ENCODE peak calls at places on chromosomes 1 and 21, in four cellular contexts. R is body of pancreas, F is progenitor cell of endocrine pancreas, L is cardiac fibroblast. M is an unnamed sample.

GRCh38 chr1:164763098-164763497 is 204.1 kb downstream of the PBX1 start:
- DNase-seq in R (no peak), F (no peak), L (no peak), M (no peak)

GRCh38 chr1:61399192-61399591 is 316.8 kb downstream of the NFIA start:
- DNase-seq in R (no peak), F (no peak), L (no peak), M (no peak)

GRCh38 chr21:15004721-15005370 is 60.0 kb downstream of the NRIP1 start:
- DNase-seq in R (no peak), F (no peak), L (peak; percentile 60), M (no peak)

GRCh38 chr1:158496379-158496778 is 24.4 kb downstream of the OR10R2 start:
- DNase-seq in R (no peak), F (no peak), L (peak; percentile 14), M (no peak)

GRCh38 chr1:184021666-184022198 is 15.8 kb downstream of the COLGALT2 start:
- DNase-seq in R (no peak), F (no peak), L (peak; percentile 40), M (no peak)

GRCh38 chr1:67847466-67847865 is 14.2 kb upstream of the GNG12 start:
- DNase-seq in R (no peak), F (no peak), L (peak; percentile 67), M (no peak)

GRCh38 chr1:18556364-18556763 is 74.3 kb upstream of the PAX7 start:
- DNase-seq in R (no peak), F (no peak), L (peak; percentile 27), M (no peak)

GRCh38 chr21:29335720-29336119 is 37.0 kb downstream of the BACH1 start:
- DNase-seq in R (no peak), F (no peak), L (peak; percentile 68), M (no peak)

GRCh38 chr1:17215545-17215890 is 10.6 kb downstream of the PADI1 start:
- DNase-seq in R (no peak), F (no peak), L (peak; percentile 26), M (no peak)

GRCh38 chr1:13661539-13661938 is 38.4 kb upstream of the PRDM2 start:
- DNase-seq in R (no peak), F (no peak), L (peak; percentile 33), M (no peak)

GRCh38 chr1:229252228-229252984 is 18.5 kb upstream of the RAB4A start:
- DNase-seq in R (no peak), F (no peak), L (no peak), M (no peak)

GRCh38 chr21:38787461-38788274 is 18.1 kb upstream of the ETS2 start:
- DNase-seq in R (peak; percentile 94), F (peak; percentile 64), L (peak; percentile 90), M (peak; percentile 34)

GRCh38 chr1:159917533-159917932 is 7.8 kb downstream of the TAGLN2 start:
- DNase-seq in R (peak; percentile 66), F (no peak), L (no peak), M (no peak)

GRCh38 chr1:63920154-63921117 is 146.6 kb downstream of the ROR1 start:
- DNase-seq in R (no peak), F (no peak), L (peak; percentile 88), M (no peak)

GRCh38 chr1:40384887-40385286 is 11.4 kb downstream of the SMAP2 start:
- DNase-seq in R (no peak), F (no peak), L (no peak), M (no peak)

GRCh38 chr1:224851210-224851849 is 78.1 kb upstream of the DNAH14 start:
- DNase-seq in R (peak; percentile 75), F (peak; percentile 16), L (peak; percentile 64), M (peak; percentile 72)

GRCh38 chr1:220189750-220190347 is 82.4 kb downstream of the RAB3GAP2 start:
- DNase-seq in R (no peak), F (no peak), L (peak; percentile 60), M (peak; percentile 19)
- TF ChIP-seq CTCF in R (peak; percentile 33), F (peak; percentile 59), L (peak; percentile 31), M (peak; percentile 44)

DNA sequence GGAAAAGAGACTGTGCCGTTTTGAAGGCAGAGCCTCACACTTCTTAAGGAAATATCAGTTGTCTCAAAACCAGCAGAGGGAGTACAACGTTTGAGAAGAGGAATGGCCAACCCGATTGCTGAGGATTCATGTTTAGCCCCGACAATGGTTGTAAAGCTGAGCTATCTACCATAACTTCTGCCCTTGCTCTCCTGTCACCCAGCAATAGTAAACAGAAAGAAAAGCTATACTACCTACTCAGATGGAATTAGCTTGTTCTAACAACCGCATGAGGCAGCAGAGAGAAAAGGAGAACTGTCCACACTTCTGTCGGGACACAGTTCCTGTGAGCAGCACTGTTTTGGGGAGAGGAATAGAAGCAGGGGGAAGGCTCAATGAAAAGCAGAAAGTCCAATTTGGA is 91.2 kb downstream of the SLC45A1 start:
- DNase-seq in R (no peak), F (no peak), L (peak; percentile 76), M (no peak)
- TF ChIP-seq CTCF in R (peak; percentile 53), F (peak; percentile 43), L (peak; percentile 43), M (peak; percentile 31)

DNA sequence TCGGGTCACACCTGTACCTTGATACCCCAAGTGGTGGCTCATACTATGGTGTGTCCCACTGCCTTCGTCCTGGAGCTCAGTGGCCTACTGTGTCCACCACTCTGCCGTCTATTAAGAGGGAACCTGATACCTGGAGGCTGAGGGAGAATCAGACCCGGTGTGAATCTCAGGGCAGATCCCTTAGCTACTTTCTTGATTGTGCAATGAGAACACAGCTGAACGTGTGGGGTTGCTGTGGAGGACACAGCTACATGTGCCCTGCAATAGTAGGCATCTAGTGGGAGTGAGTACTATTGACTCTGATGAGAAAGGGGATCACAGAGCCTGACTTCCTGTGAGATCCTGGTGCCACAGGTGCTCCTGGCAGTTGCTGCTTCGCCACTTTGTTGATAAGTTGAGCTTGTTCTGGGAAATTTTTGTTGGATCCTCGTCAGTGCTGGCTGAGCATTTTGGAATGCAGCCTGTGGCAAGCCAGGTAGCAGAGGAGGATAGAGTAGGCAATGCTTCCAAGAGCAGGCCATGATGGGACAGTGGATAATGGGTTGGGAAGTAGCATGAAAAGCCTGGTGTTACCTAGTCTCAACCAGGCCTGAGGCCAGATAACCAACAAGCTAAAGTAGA is 28.2 kb upstream of the MPZL1 start:
- DNase-seq in R (no peak), F (no peak), L (no peak), M (no peak)
- TF ChIP-seq CTCF in R (no peak), F (no peak), L (no peak), M (no peak)

GRCh38 chr1:1861339-1861730 is 29.6 kb downstream of the GNB1 start:
- DNase-seq in R (no peak), F (no peak), L (no peak), M (peak; percentile 10)

GRCh38 chr1:1857096-1857703 is 33.7 kb downstream of the GNB1 start:
- DNase-seq in R (no peak), F (no peak), L (no peak), M (no peak)

GRCh38 chr1:1853593-1854257 is 37.2 kb downstream of the GNB1 start:
- DNase-seq in R (no peak), F (no peak), L (no peak), M (no peak)

GRCh38 chr1:1862905-1863547 is 27.9 kb downstream of the GNB1 start:
- DNase-seq in R (no peak), F (no peak), L (peak; percentile 34), M (peak; percentile 17)

GRCh38 chr1:1858382-1859086 is 32.4 kb downstream of the GNB1 start:
- DNase-seq in R (peak; percentile 71), F (no peak), L (peak; percentile 93), M (no peak)
- TF ChIP-seq CTCF in R (peak; percentile 10), F (peak; percentile 13), L (peak; percentile 53), M (no peak)

DNA sequence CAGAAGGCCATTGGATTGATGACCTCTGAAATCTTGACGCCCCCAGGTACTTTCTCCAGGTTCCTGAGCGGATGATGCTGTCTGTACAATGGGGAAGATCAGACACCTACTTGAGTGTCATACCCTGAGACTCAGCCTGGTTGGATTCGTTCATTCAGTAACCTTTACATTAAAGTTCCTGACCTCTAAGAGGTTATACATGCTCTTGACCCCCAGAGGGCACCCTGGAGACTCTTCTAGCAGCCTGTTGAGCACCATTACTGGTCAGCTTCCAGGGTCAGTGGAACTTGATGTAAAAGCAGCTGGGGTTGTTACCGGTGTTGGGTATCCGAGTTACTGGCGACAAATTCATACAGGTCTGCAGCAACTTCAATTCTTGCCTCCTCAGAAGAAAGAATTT is 114.3 kb upstream of the ZNF678 start:
- DNase-seq in R (peak; percentile 56), F (peak; percentile 13), L (peak; percentile 55), M (peak; percentile 52)
- TF ChIP-seq CTCF in R (peak; percentile 24), F (peak; percentile 62), L (peak; percentile 46), M (peak; percentile 53)

M was measured in GM10248.